ENCODE peak calls at places on chromosome 18, in six cellular contexts. C is myocyte; I is T-helper 1 cell; X is left colon; R is CD8-positive, alpha-beta T cell; Z is retina. A is an unnamed sample.
A peak's percentile ranks its signal among the peaks of the same experiment; 100 is the strongest.

GRCh38 chr18:27860011-27860410 is 316.9 kb downstream of the CDH2 start:
- DNase-seq in R (no peak), I (no peak), X (no peak), Z (no peak), C (no peak), A (no peak)

GRCh38 chr18:58135170-58135569 is 91.1 kb downstream of the NEDD4L start:
- DNase-seq in I (no peak), X (no peak), Z (no peak), C (peak; percentile 79), R (no peak), A (peak; percentile 73)

GRCh38 chr18:1036926-1037325 is 132.3 kb downstream of the ADCYAP1 start:
- DNase-seq in I (no peak), C (no peak), X (no peak), R (no peak), Z (no peak), A (no peak)

GRCh38 chr18:63213331-63213900 is 106.2 kb downstream of the BCL2 start:
- DNase-seq in Z (no peak), R (no peak), X (no peak), I (no peak), C (no peak), A (no peak)

GRCh38 chr18:54883816-54884604 is 55.7 kb downstream of the RAB27B start:
- DNase-seq in I (no peak), X (no peak), R (no peak), Z (no peak), C (no peak), A (no peak)

GRCh38 chr18:43661570-43661969 is 384.3 kb upstream of the SYT4 start:
- DNase-seq in C (peak; percentile 49), R (no peak), Z (no peak), I (no peak), X (no peak), A (peak; percentile 11)

GRCh38 chr18:79760348-79760747 is 37.4 kb upstream of the KCNG2 start:
- DNase-seq in Z (no peak), X (no peak), R (no peak), I (no peak), C (no peak), A (no peak)

GRCh38 chr18:58761970-58762780 is 90.9 kb downstream of the MALT1 start:
- DNase-seq in I (no peak), C (no peak), X (no peak), R (no peak), Z (no peak), A (no peak)

GRCh38 chr18:49565656-49566055 is 3.8 kb downstream of the LIPG start:
- DNase-seq in I (no peak), R (no peak), X (no peak), Z (peak; percentile 80), C (peak; percentile 69), A (no peak)

GRCh38 chr18:47168509-47168908 is 7.7 kb downstream of the IER3IP1 start:
- DNase-seq in R (no peak), C (no peak), Z (no peak), X (no peak), I (no peak), A (no peak)

GRCh38 chr18:2402084-2402483 is 169.2 kb downstream of the METTL4 start:
- DNase-seq in Z (no peak), C (no peak), I (no peak), X (no peak), R (no peak), A (no peak)

GRCh38 chr18:47036298-47036874 is 965 bp upstream of the ELOA2 start:
- DNase-seq in Z (no peak), C (peak; percentile 62), R (no peak), I (no peak), X (no peak), A (no peak)

GRCh38 chr18:55830490-55830889 is 242.5 kb upstream of the TCF4 start:
- DNase-seq in I (no peak), Z (no peak), R (no peak), X (no peak), C (peak; percentile 80), A (no peak)

GRCh38 chr18:58847383-58848071 is 17.1 kb upstream of the ZNF532 start:
- DNase-seq in R (no peak), C (no peak), I (no peak), Z (peak; percentile 81), X (no peak), A (no peak)

GRCh38 chr18:48796491-48797205 is 154.1 kb downstream of the SMAD7 start:
- DNase-seq in I (no peak), Z (no peak), R (no peak), X (peak; percentile 12), C (no peak), A (no peak)

GRCh38 chr18:56593906-56594305 is 44.5 kb downstream of the TXNL1 start:
- DNase-seq in I (no peak), R (no peak), X (no peak), Z (no peak), C (peak; percentile 7), A (no peak)

GRCh38 chr18:3554811-3555427 is 104.9 kb downstream of the TGIF1 start:
- DNase-seq in Z (no peak), I (no peak), R (no peak), X (no peak), C (no peak), A (no peak)

GRCh38 chr18:75154259-75154658 is 54.7 kb downstream of the PTGR3 start:
- DNase-seq in C (no peak), Z (no peak), X (no peak), R (no peak), I (no peak), A (no peak)

GRCh38 chr18:50806208-50806616 is 13.6 kb downstream of the MRO start:
- DNase-seq in R (no peak), Z (no peak), C (no peak), X (peak; percentile 44), I (no peak), A (no peak)

GRCh38 chr18:62420151-62420512 is 95.0 kb downstream of the TNFRSF11A start:
- DNase-seq in C (no peak), Z (no peak), I (no peak), R (no peak), X (peak; percentile 62), A (peak; percentile 75)

GRCh38 chr18:10040287-10041011 is 126.6 kb downstream of the VAPA start:
- DNase-seq in C (no peak), X (no peak), Z (no peak), I (no peak), R (no peak), A (no peak)

GRCh38 chr18:54828290-54828871 is at the start of gene RAB27B:
- DNase-seq in X (peak; percentile 93), C (peak; percentile 87), I (peak; percentile 47), Z (peak; percentile 85), R (peak; percentile 49), A (peak; percentile 85)

GRCh38 chr18:79717059-79717458 is 37.5 kb downstream of the CTDP1 start:
- DNase-seq in C (no peak), Z (no peak), R (no peak), X (no peak), I (no peak), A (no peak)